ENCODE peak calls at places on chromosomes 7 and 10, in seven cellular contexts. F, R, E, C, Q, V and Y are unnamed samples.

GRCh38 chr10:37754538-37755323 is 102.7 kb downstream of the ZNF248 start:
- DNase-seq in F (no peak), R (no peak), E (no peak), C (peak; percentile 11), Q (no peak), V (no peak), Y (no peak)

GRCh38 chr7:95865716-95866371 is 93.5 kb downstream of the DYNC1I1 start:
- DNase-seq in F (no peak), R (peak; percentile 58), E (no peak), C (peak; percentile 74), Q (no peak), V (peak; percentile 10), Y (no peak)

GRCh38 chr7:81159402-81159801 is 240.6 kb upstream of the SEMA3C start:
- DNase-seq in F (no peak), R (no peak), E (no peak), C (peak; percentile 45), Q (no peak), V (peak; percentile 81), Y (no peak)

GRCh38 chr7:6443372-6443941 is 4.3 kb downstream of the DAGLB start:
- DNase-seq in F (no peak), R (no peak), E (no peak), C (peak; percentile 71), Q (peak; percentile 21), V (peak; percentile 94), Y (no peak)

GRCh38 chr10:5589071-5589962 is 64.6 kb downstream of the CALML3 start:
- DNase-seq in F (no peak), R (no peak), E (no peak), C (no peak), Q (no peak), V (no peak), Y (no peak)

GRCh38 chr10:34985823-34986222 is 104.3 kb downstream of the CUL2 start:
- DNase-seq in F (no peak), R (no peak), E (no peak), C (peak; percentile 59), Q (no peak), V (no peak), Y (no peak)

GRCh38 chr10:109912335-109913282 is 10.7 kb downstream of the XPNPEP1 start:
- DNase-seq in F (no peak), R (no peak), E (no peak), C (peak; percentile 32), Q (no peak), V (peak; percentile 99), Y (no peak)

GRCh38 chr7:50687575-50688261 is 95.0 kb downstream of the GRB10 start:
- DNase-seq in F (no peak), R (no peak), E (no peak), C (no peak), Q (no peak), V (peak; percentile 66), Y (no peak)

GRCh38 chr10:48731141-48731540 is 46.5 kb downstream of the WDFY4 start:
- DNase-seq in F (no peak), R (no peak), E (no peak), C (no peak), Q (no peak), V (no peak), Y (no peak)

GRCh38 chr10:62341419-62341818 is 32.8 kb upstream of the ZNF365 start:
- DNase-seq in F (no peak), R (no peak), E (no peak), C (peak; percentile 29), Q (no peak), V (peak; percentile 7), Y (no peak)

GRCh38 chr7:129053938-129054437 is 923 bp downstream of the TNPO3 start:
- DNase-seq in F (no peak), R (no peak), E (no peak), C (no peak), Q (no peak), V (peak; percentile 18), Y (no peak)

GRCh38 chr10:132876131-132876860 is 66.1 kb downstream of the CFAP46 start:
- DNase-seq in F (no peak), R (no peak), E (no peak), C (no peak), Q (peak; percentile 16), V (no peak), Y (no peak)

GRCh38 chr7:30091431-30092386 is 43.1 kb upstream of the MTURN start:
- DNase-seq in F (no peak), R (no peak), E (no peak), C (no peak), Q (no peak), V (peak; percentile 88), Y (no peak)

GRCh38 chr7:132518102-132518838 is 58.0 kb downstream of the PLXNA4 start:
- DNase-seq in F (no peak), R (no peak), E (no peak), C (peak; percentile 87), Q (no peak), V (no peak), Y (no peak)

GRCh38 chr7:134078991-134079390 is 48.1 kb upstream of the LRGUK start:
- DNase-seq in F (no peak), R (no peak), E (no peak), C (no peak), Q (no peak), V (no peak), Y (no peak)

GRCh38 chr7:116786791-116787443 is 75.5 kb upstream of the CAPZA2 start:
- DNase-seq in F (no peak), R (peak; percentile 13), E (no peak), C (peak; percentile 73), Q (no peak), V (no peak), Y (no peak)

GRCh38 chr10:91493313-91493712 is 83.2 kb downstream of the HECTD2 start:
- DNase-seq in F (no peak), R (peak; percentile 19), E (no peak), C (peak; percentile 43), Q (no peak), V (peak; percentile 43), Y (no peak)

GRCh38 chr7:4965295-4966022 is 6.5 kb upstream of the MMD2 start:
- DNase-seq in F (no peak), R (no peak), E (no peak), C (no peak), Q (no peak), V (no peak), Y (no peak)

GRCh38 chr10:58017719-58018367 is 249.9 kb downstream of the IPMK start:
- DNase-seq in F (no peak), R (no peak), E (no peak), C (no peak), Q (no peak), V (peak; percentile 96), Y (no peak)

DNA sequence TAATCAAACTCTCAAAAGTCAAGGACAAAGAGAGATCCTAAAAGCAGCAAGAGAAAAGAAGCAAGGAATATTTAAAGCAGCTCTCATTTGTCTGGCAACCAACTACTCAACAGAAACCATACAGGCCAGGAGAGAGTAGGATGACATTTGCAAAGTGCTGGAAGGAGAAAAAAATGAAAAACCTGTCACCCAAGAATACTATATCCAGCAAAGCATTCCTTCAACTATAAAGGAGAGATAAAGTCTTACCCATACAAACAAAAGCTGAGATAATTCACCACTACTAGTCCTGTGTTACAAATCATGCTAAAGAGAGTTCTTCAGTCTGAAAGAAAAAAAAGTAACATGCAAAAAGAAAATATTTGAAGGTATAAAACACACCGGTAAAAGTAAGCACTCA is 357.7 kb downstream of the PTPRN2 start:
- DNase-seq in F (no peak), R (no peak), E (no peak), C (no peak), Q (no peak), V (no peak), Y (no peak)
- H3K36me3 ChIP-seq in F (no peaks in the 10 kb centered on the region), R (no peaks in the 10 kb centered on the region), E (no peaks in the 10 kb centered on the region), C (no peaks in the 10 kb centered on the region), Q (no peaks in the 10 kb centered on the region), V (no peaks in the 10 kb centered on the region), Y (no peaks in the 10 kb centered on the region)

DNA sequence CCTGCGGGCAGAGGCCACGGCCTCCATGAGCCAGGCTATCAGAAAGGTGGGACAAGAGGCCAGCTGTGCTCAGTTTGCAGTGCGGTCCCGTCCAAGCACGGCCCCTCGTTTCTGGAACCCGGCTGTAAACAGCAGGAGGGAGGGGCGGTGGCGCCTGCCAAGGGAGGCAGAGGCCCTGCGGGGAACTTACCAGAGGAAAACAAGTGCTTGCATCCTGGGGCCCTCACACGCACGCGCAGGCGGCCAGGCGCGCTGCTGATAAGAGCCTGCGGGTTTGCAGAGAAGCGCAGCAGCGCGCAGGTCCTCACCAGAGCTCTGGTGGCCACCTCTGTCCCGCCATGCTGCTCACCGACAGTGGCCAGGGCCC is 10.7 kb downstream of the GPR146 start:
- DNase-seq in F (peak; percentile 57), R (no peak), E (no peak), C (no peak), Q (peak; percentile 80), V (no peak), Y (peak; percentile 85)
- H3K4me1 ChIP-seq in F (peaks cover 4% of the 10 kb centered on the region), R (peaks cover 1% of the 10 kb centered on the region), E (peaks cover 30% of the 10 kb centered on the region), C (peaks cover 5% of the 10 kb centered on the region), Q (no peaks in the 10 kb centered on the region), V (no peaks in the 10 kb centered on the region), Y (no peaks in the 10 kb centered on the region)

GRCh38 chr7:27141591-27142561 is 1.6 kb downstream of the HOXA5 start:
- DNase-seq in F (no peak), R (no peak), E (no peak), C (peak; percentile 82), Q (peak; percentile 55), V (no peak), Y (no peak)
- H3K4me3 ChIP-seq in F (peak overlapping the region; percentile 40), R (no peak overlapping the region), E (peak overlapping the region; percentile 63), C (no peak overlapping the region), Q (peak overlapping the region; percentile 37), V (peak overlapping the region; percentile 61), Y (peak overlapping the region; percentile 55)

DNA sequence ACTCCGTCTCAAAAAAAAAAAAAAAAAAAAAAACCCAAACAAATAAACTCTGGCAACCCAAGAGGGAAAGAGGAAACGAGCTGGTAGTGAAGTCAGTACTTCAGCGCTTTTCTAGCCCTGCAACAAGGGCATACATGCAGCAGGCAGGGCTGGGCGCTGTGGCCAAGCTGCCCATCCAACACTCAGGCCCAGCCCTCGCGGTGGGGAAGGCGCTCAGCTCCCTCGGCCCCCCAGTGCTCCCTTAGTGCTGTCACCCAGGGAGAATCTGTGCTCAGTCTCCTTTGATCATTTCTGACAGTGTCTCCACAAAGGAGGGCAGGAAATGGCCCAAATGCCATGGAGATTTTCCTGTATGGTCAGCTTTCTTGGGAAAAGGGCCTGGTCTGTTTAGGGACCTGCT is 97.2 kb downstream of the SMURF1 start:
- DNase-seq in F (no peak), R (no peak), E (no peak), C (peak; percentile 22), Q (no peak), V (no peak), Y (no peak)
- H3K36me3 ChIP-seq in F (peaks cover 18% of the 10 kb centered on the region), R (peaks cover 71% of the 10 kb centered on the region), E (peaks cover 4% of the 10 kb centered on the region), C (peaks cover 11% of the 10 kb centered on the region), Q (no peaks in the 10 kb centered on the region), V (peaks cover 46% of the 10 kb centered on the region), Y (peaks cover 76% of the 10 kb centered on the region)

GRCh38 chr10:114521250-114521649 is 116.9 kb upstream of the AFAP1L2 start:
- DNase-seq in F (no peak), R (no peak), E (no peak), C (no peak), Q (no peak), V (no peak), Y (no peak)

GRCh38 chr10:114520453-114520852 is 116.2 kb upstream of the AFAP1L2 start:
- DNase-seq in F (no peak), R (no peak), E (no peak), C (no peak), Q (no peak), V (peak; percentile 85), Y (no peak)

GRCh38 chr10:114518401-114519305 is 114.4 kb upstream of the AFAP1L2 start:
- DNase-seq in F (no peak), R (no peak), E (no peak), C (no peak), Q (no peak), V (no peak), Y (peak; percentile 11)

GRCh38 chr10:114519306-114519669 is 115.0 kb upstream of the AFAP1L2 start:
- DNase-seq in F (peak; percentile 49), R (no peak), E (no peak), C (no peak), Q (no peak), V (peak; percentile 32), Y (no peak)

GRCh38 chr10:114519756-114520288 is 115.5 kb upstream of the AFAP1L2 start:
- DNase-seq in F (no peak), R (no peak), E (no peak), C (no peak), Q (no peak), V (no peak), Y (no peak)
- H3K4me1 ChIP-seq in F (no peaks in the 10 kb centered on the region), R (peaks cover 60% of the 10 kb centered on the region), E (peaks cover 5% of the 10 kb centered on the region), C (peaks cover 15% of the 10 kb centered on the region), Q (peaks cover under 1% of the 10 kb centered on the region), V (peaks cover 7% of the 10 kb centered on the region), Y (peaks cover 93% of the 10 kb centered on the region)